ENCODE peak calls at places on chromosome 6, in ten cellular contexts. One of them, this sample, is unnamed.

GRCh38 chr6:30150151-30150550 is 10.9 kb downstream of the TRIM10 start:
- DNase-seq in NCI-H446: no peak
- DNase-seq in kidney epithelial cell: no peak
- DNase-seq in GOT3: no peak
- DNase-seq in SW480: peak; percentile 91
- DNase-seq in T-helper 2 cell: no peak
- DNase-seq in HAP-1: no peak
- DNase-seq in naive thymus-derived CD4-positive, alpha-beta T cell: no peak
- DNase-seq in HT1080: no peak
- DNase-seq in H54: no peak
- DNase-seq in this sample: peak; percentile 20

GRCh38 chr6:18477301-18477941 is 90.3 kb downstream of the RNF144B start:
- DNase-seq in NCI-H446: no peak
- DNase-seq in kidney epithelial cell: no peak
- DNase-seq in GOT3: no peak
- DNase-seq in SW480: no peak
- DNase-seq in T-helper 2 cell: no peak
- DNase-seq in HAP-1: no peak
- DNase-seq in naive thymus-derived CD4-positive, alpha-beta T cell: no peak
- DNase-seq in HT1080: no peak
- DNase-seq in H54: no peak
- DNase-seq in this sample: no peak

GRCh38 chr6:144352310-144352709 is 67.2 kb downstream of the UTRN start:
- DNase-seq in NCI-H446: no peak
- DNase-seq in kidney epithelial cell: no peak
- DNase-seq in GOT3: no peak
- DNase-seq in SW480: no peak
- DNase-seq in T-helper 2 cell: no peak
- DNase-seq in HAP-1: no peak
- DNase-seq in naive thymus-derived CD4-positive, alpha-beta T cell: no peak
- DNase-seq in HT1080: no peak
- DNase-seq in H54: no peak
- DNase-seq in this sample: no peak

GRCh38 chr6:82371799-82372508 is 8.3 kb downstream of the TPBG start:
- DNase-seq in NCI-H446: no peak
- DNase-seq in kidney epithelial cell: no peak
- DNase-seq in GOT3: no peak
- DNase-seq in SW480: no peak
- DNase-seq in T-helper 2 cell: no peak
- DNase-seq in HAP-1: no peak
- DNase-seq in naive thymus-derived CD4-positive, alpha-beta T cell: no peak
- DNase-seq in HT1080: peak; percentile 28
- DNase-seq in H54: no peak
- DNase-seq in this sample: no peak

GRCh38 chr6:83069633-83070032 is 2.2 kb downstream of the DOP1A start:
- DNase-seq in NCI-H446: no peak
- DNase-seq in kidney epithelial cell: no peak
- DNase-seq in GOT3: no peak
- DNase-seq in SW480: no peak
- DNase-seq in T-helper 2 cell: no peak
- DNase-seq in HAP-1: no peak
- DNase-seq in naive thymus-derived CD4-positive, alpha-beta T cell: no peak
- DNase-seq in HT1080: no peak
- DNase-seq in H54: no peak
- DNase-seq in this sample: no peak

GRCh38 chr6:20673458-20673857 is 139.2 kb downstream of the CDKAL1 start:
- DNase-seq in NCI-H446: no peak
- DNase-seq in kidney epithelial cell: no peak
- DNase-seq in GOT3: no peak
- DNase-seq in SW480: no peak
- DNase-seq in T-helper 2 cell: no peak
- DNase-seq in HAP-1: no peak
- DNase-seq in naive thymus-derived CD4-positive, alpha-beta T cell: no peak
- DNase-seq in HT1080: peak; percentile 2
- DNase-seq in H54: no peak
- DNase-seq in this sample: no peak

GRCh38 chr6:111727798-111728197 is 122.1 kb upstream of the TRAF3IP2 start:
- DNase-seq in NCI-H446: peak; percentile 58
- DNase-seq in kidney epithelial cell: no peak
- DNase-seq in GOT3: no peak
- DNase-seq in SW480: no peak
- DNase-seq in T-helper 2 cell: no peak
- DNase-seq in HAP-1: peak; percentile 15
- DNase-seq in naive thymus-derived CD4-positive, alpha-beta T cell: no peak
- DNase-seq in HT1080: no peak
- DNase-seq in H54: no peak
- DNase-seq in this sample: no peak

GRCh38 chr6:114863610-114864009 is 520.8 kb upstream of the HS3ST5 start:
- DNase-seq in NCI-H446: no peak
- DNase-seq in kidney epithelial cell: no peak
- DNase-seq in GOT3: no peak
- DNase-seq in SW480: no peak
- DNase-seq in T-helper 2 cell: no peak
- DNase-seq in HAP-1: no peak
- DNase-seq in naive thymus-derived CD4-positive, alpha-beta T cell: no peak
- DNase-seq in HT1080: no peak
- DNase-seq in H54: no peak
- DNase-seq in this sample: no peak

GRCh38 chr6:16168858-16169257 is 40.0 kb downstream of the MYLIP start:
- DNase-seq in NCI-H446: peak; percentile 41
- DNase-seq in kidney epithelial cell: no peak
- DNase-seq in GOT3: no peak
- DNase-seq in SW480: peak; percentile 18
- DNase-seq in T-helper 2 cell: no peak
- DNase-seq in HAP-1: peak; percentile 84
- DNase-seq in naive thymus-derived CD4-positive, alpha-beta T cell: no peak
- DNase-seq in HT1080: peak; percentile 40
- DNase-seq in H54: no peak
- DNase-seq in this sample: peak; percentile 34

GRCh38 chr6:528989-529388 is 127.9 kb downstream of the HUS1B start:
- DNase-seq in NCI-H446: no peak
- DNase-seq in kidney epithelial cell: no peak
- DNase-seq in GOT3: no peak
- DNase-seq in SW480: no peak
- DNase-seq in T-helper 2 cell: no peak
- DNase-seq in HAP-1: no peak
- DNase-seq in naive thymus-derived CD4-positive, alpha-beta T cell: no peak
- DNase-seq in HT1080: no peak
- DNase-seq in H54: no peak
- DNase-seq in this sample: no peak

GRCh38 chr6:41541364-41541763 is 4.8 kb upstream of the FOXP4 start:
- DNase-seq in NCI-H446: no peak
- DNase-seq in kidney epithelial cell: no peak
- DNase-seq in GOT3: no peak
- DNase-seq in SW480: no peak
- DNase-seq in T-helper 2 cell: no peak
- DNase-seq in HAP-1: no peak
- DNase-seq in naive thymus-derived CD4-positive, alpha-beta T cell: no peak
- DNase-seq in HT1080: no peak
- DNase-seq in H54: no peak
- DNase-seq in this sample: no peak

GRCh38 chr6:137798846-137799245 is 68.2 kb upstream of the TNFAIP3 start:
- DNase-seq in NCI-H446: no peak
- DNase-seq in kidney epithelial cell: no peak
- DNase-seq in GOT3: no peak
- DNase-seq in SW480: no peak
- DNase-seq in T-helper 2 cell: no peak
- DNase-seq in HAP-1: no peak
- DNase-seq in naive thymus-derived CD4-positive, alpha-beta T cell: peak; percentile 59
- DNase-seq in HT1080: no peak
- DNase-seq in H54: no peak
- DNase-seq in this sample: no peak